ENCODE peak calls at places on chromosome 6, in eight cellular contexts. One of them, this sample, is unnamed. For H3K9me3 and H3K4me1, the result is how much of the 10 kb centered on the place peaks cover.

GRCh38 chr6:33407132-33407718 is 3.6 kb upstream of the PHF1 start:
- DNase-seq in left ventricle myocardium inferior: no peak
- DNase-seq in Panc1: no peak
- DNase-seq in endodermal cell: no peak
- DNase-seq in CD4-positive, alpha-beta memory T cell: no peak
- DNase-seq in cardiac muscle cell: peak
- DNase-seq in stomach: no peak
- DNase-seq in neural progenitor cell: no peak
- DNase-seq in this sample: no peak

GRCh38 chr6:57303931-57304681 is 13.3 kb upstream of the PRIM2 start:
- DNase-seq in Panc1: no peak
- DNase-seq in cardiac muscle cell: peak
- DNase-seq in CD4-positive, alpha-beta memory T cell: no peak
- DNase-seq in neural progenitor cell: no peak
- DNase-seq in endodermal cell: no peak
- DNase-seq in stomach: no peak
- DNase-seq in left ventricle myocardium inferior: no peak
- DNase-seq in this sample: no peak

GRCh38 chr6:12957321-12958051 is 240.9 kb downstream of the PHACTR1 start:
- DNase-seq in CD4-positive, alpha-beta memory T cell: peak
- DNase-seq in neural progenitor cell: peak
- DNase-seq in stomach: peak
- DNase-seq in cardiac muscle cell: peak
- DNase-seq in Panc1: no peak
- DNase-seq in endodermal cell: peak
- DNase-seq in left ventricle myocardium inferior: peak
- DNase-seq in this sample: peak

GRCh38 chr6:135180458-135181332 is at the start of gene MYB:
- DNase-seq in endodermal cell: peak
- DNase-seq in Panc1: no peak
- DNase-seq in stomach: peak
- DNase-seq in left ventricle myocardium inferior: peak
- DNase-seq in CD4-positive, alpha-beta memory T cell: peak
- DNase-seq in neural progenitor cell: peak
- DNase-seq in cardiac muscle cell: peak
- DNase-seq in this sample: peak

GRCh38 chr6:156508923-156509322 is 268.3 kb upstream of the ARID1B start:
- DNase-seq in stomach: no peak
- DNase-seq in left ventricle myocardium inferior: no peak
- DNase-seq in CD4-positive, alpha-beta memory T cell: no peak
- DNase-seq in Panc1: no peak
- DNase-seq in neural progenitor cell: no peak
- DNase-seq in cardiac muscle cell: no peak
- DNase-seq in endodermal cell: no peak
- DNase-seq in this sample: no peak

GRCh38 chr6:38088010-38088409 is 268.5 kb downstream of the ZFAND3 start:
- DNase-seq in left ventricle myocardium inferior: no peak
- DNase-seq in neural progenitor cell: no peak
- DNase-seq in stomach: no peak
- DNase-seq in Panc1: no peak
- DNase-seq in endodermal cell: no peak
- DNase-seq in CD4-positive, alpha-beta memory T cell: no peak
- DNase-seq in cardiac muscle cell: no peak
- DNase-seq in this sample: no peak

GRCh38 chr6:92810913-92811312 is 608.4 kb downstream of the EPHA7 start:
- DNase-seq in Panc1: peak
- DNase-seq in neural progenitor cell: peak
- DNase-seq in endodermal cell: peak
- DNase-seq in left ventricle myocardium inferior: no peak
- DNase-seq in stomach: no peak
- DNase-seq in cardiac muscle cell: peak
- DNase-seq in CD4-positive, alpha-beta memory T cell: no peak
- DNase-seq in this sample: no peak

GRCh38 chr6:52512199-52512598 is 64.7 kb downstream of the TRAM2 start:
- DNase-seq in stomach: no peak
- DNase-seq in neural progenitor cell: no peak
- DNase-seq in Panc1: no peak
- DNase-seq in left ventricle myocardium inferior: peak
- DNase-seq in CD4-positive, alpha-beta memory T cell: no peak
- DNase-seq in endodermal cell: no peak
- DNase-seq in cardiac muscle cell: peak
- DNase-seq in this sample: no peak

GRCh38 chr6:33313105-33313708 is 671 bp downstream of the TAPBP start:
- DNase-seq in cardiac muscle cell: peak
- DNase-seq in neural progenitor cell: peak
- DNase-seq in left ventricle myocardium inferior: peak
- DNase-seq in CD4-positive, alpha-beta memory T cell: peak
- DNase-seq in endodermal cell: peak
- DNase-seq in stomach: peak
- DNase-seq in Panc1: no peak
- DNase-seq in this sample: peak

GRCh38 chr6:75853796-75854195 is 104.8 kb downstream of the MYO6 start:
- DNase-seq in left ventricle myocardium inferior: no peak
- DNase-seq in Panc1: no peak
- DNase-seq in CD4-positive, alpha-beta memory T cell: no peak
- DNase-seq in stomach: no peak
- DNase-seq in neural progenitor cell: no peak
- DNase-seq in endodermal cell: no peak
- DNase-seq in cardiac muscle cell: no peak
- DNase-seq in this sample: no peak

GRCh38 chr6:43673444-43674063 is 14.0 kb downstream of the MRPS18A start:
- DNase-seq in endodermal cell: no peak
- DNase-seq in stomach: no peak
- DNase-seq in Panc1: no peak
- DNase-seq in cardiac muscle cell: no peak
- DNase-seq in CD4-positive, alpha-beta memory T cell: no peak
- DNase-seq in neural progenitor cell: no peak
- DNase-seq in left ventricle myocardium inferior: no peak
- DNase-seq in this sample: no peak

GRCh38 chr6:131951576-131952230 is 531 bp upstream of the CCN2 start:
- DNase-seq in neural progenitor cell: peak
- DNase-seq in left ventricle myocardium inferior: no peak
- DNase-seq in stomach: no peak
- DNase-seq in Panc1: no peak
- DNase-seq in endodermal cell: no peak
- DNase-seq in CD4-positive, alpha-beta memory T cell: no peak
- DNase-seq in cardiac muscle cell: peak
- DNase-seq in this sample: no peak

GRCh38 chr6:112282217-112282616 is 27.9 kb upstream of the LAMA4 start:
- DNase-seq in neural progenitor cell: peak
- DNase-seq in stomach: no peak
- DNase-seq in endodermal cell: peak
- DNase-seq in CD4-positive, alpha-beta memory T cell: no peak
- DNase-seq in cardiac muscle cell: peak
- DNase-seq in Panc1: no peak
- DNase-seq in left ventricle myocardium inferior: peak
- DNase-seq in this sample: no peak

DNA sequence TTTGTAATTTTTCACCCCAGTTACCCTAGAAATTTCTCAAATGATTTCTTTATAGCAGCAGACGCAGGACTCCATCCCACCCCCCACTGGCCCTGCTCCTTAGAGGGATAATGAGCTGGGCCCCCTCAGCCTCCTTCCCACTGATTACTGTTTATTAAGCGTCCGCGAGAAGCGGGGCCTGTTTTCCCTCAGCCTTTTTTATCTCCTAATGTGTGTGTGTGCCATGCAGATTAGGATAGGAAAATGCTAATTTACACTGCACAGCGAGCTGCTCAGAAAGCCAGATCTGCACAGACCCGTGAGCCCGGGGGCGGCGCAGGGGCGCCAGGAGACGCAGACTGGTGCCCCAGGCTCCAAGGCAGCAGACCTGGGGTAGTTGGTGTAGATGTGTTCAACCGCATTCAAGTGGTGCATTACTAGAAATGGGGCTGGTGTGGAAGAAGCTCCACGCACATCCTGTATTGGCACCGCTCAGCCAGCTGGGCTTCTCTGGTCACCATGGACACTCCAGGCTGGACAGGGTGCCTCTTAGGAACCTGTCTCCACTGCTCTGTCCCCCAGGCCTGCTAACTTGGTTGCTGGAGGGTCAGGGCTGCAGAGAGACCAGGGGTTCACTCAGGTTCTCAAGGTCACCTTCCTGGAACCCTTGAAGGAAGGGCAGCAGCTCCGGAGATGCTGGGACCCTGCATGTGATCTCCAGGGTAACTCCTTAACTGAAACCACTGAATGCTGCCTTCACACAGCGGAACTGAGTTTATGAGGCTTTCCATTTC is 256.2 kb downstream of the ERMARD start:
- DNase-seq in Panc1: no peak
- DNase-seq in CD4-positive, alpha-beta memory T cell: no peak
- DNase-seq in stomach: no peak
- DNase-seq in left ventricle myocardium inferior: no peak
- DNase-seq in endodermal cell: peak
- DNase-seq in neural progenitor cell: peak
- DNase-seq in cardiac muscle cell: no peak
- DNase-seq in this sample: no peak
- H3K9me3 ChIP-seq in Panc1: under half
- H3K9me3 ChIP-seq in CD4-positive, alpha-beta memory T cell: under half
- H3K9me3 ChIP-seq in stomach: under half
- H3K9me3 ChIP-seq in left ventricle myocardium inferior: under half
- H3K9me3 ChIP-seq in endodermal cell: under half
- H3K9me3 ChIP-seq in neural progenitor cell: under half
- H3K9me3 ChIP-seq in cardiac muscle cell: under half
- H3K9me3 ChIP-seq in this sample: under half

GRCh38 chr6:16769131-16769985 is 8.1 kb upstream of the ATXN1 start:
- DNase-seq in neural progenitor cell: no peak
- DNase-seq in cardiac muscle cell: peak
- DNase-seq in Panc1: no peak
- DNase-seq in stomach: peak
- DNase-seq in CD4-positive, alpha-beta memory T cell: peak
- DNase-seq in left ventricle myocardium inferior: no peak
- DNase-seq in endodermal cell: peak
- DNase-seq in this sample: peak

GRCh38 chr6:16765235-16765634 is 4.0 kb upstream of the ATXN1 start:
- DNase-seq in Panc1: no peak
- DNase-seq in left ventricle myocardium inferior: no peak
- DNase-seq in CD4-positive, alpha-beta memory T cell: no peak
- DNase-seq in neural progenitor cell: no peak
- DNase-seq in stomach: no peak
- DNase-seq in endodermal cell: no peak
- DNase-seq in cardiac muscle cell: no peak
- DNase-seq in this sample: no peak

GRCh38 chr6:16767765-16768514 is 6.7 kb upstream of the ATXN1 start:
- DNase-seq in cardiac muscle cell: no peak
- DNase-seq in left ventricle myocardium inferior: no peak
- DNase-seq in neural progenitor cell: no peak
- DNase-seq in Panc1: no peak
- DNase-seq in endodermal cell: no peak
- DNase-seq in stomach: no peak
- DNase-seq in CD4-positive, alpha-beta memory T cell: no peak
- DNase-seq in this sample: no peak

GRCh38 chr6:16766043-16766521 is 4.8 kb upstream of the ATXN1 start:
- DNase-seq in neural progenitor cell: no peak
- DNase-seq in left ventricle myocardium inferior: no peak
- DNase-seq in endodermal cell: no peak
- DNase-seq in stomach: no peak
- DNase-seq in cardiac muscle cell: no peak
- DNase-seq in CD4-positive, alpha-beta memory T cell: no peak
- DNase-seq in Panc1: peak
- DNase-seq in this sample: no peak

GRCh38 chr6:16766836-16767745 is 5.8 kb upstream of the ATXN1 start:
- DNase-seq in CD4-positive, alpha-beta memory T cell: no peak
- DNase-seq in Panc1: no peak
- DNase-seq in cardiac muscle cell: no peak
- DNase-seq in endodermal cell: no peak
- DNase-seq in neural progenitor cell: no peak
- DNase-seq in left ventricle myocardium inferior: no peak
- DNase-seq in stomach: no peak
- DNase-seq in this sample: no peak
- H3K4me1 ChIP-seq in CD4-positive, alpha-beta memory T cell: half or more
- H3K4me1 ChIP-seq in Panc1: half or more
- H3K4me1 ChIP-seq in cardiac muscle cell: under half
- H3K4me1 ChIP-seq in endodermal cell: under half
- H3K4me1 ChIP-seq in neural progenitor cell: under half
- H3K4me1 ChIP-seq in left ventricle myocardium inferior: half or more
- H3K4me1 ChIP-seq in stomach: half or more
- H3K4me1 ChIP-seq in this sample: under half

GRCh38 chr6:37038297-37039198 is 33.1 kb downstream of the FGD2 start:
- DNase-seq in CD4-positive, alpha-beta memory T cell: no peak
- DNase-seq in endodermal cell: no peak
- DNase-seq in neural progenitor cell: no peak
- DNase-seq in Panc1: no peak
- DNase-seq in cardiac muscle cell: peak
- DNase-seq in left ventricle myocardium inferior: peak
- DNase-seq in stomach: peak
- DNase-seq in this sample: no peak

GRCh38 chr6:37041521-37041920 is 36.1 kb downstream of the FGD2 start:
- DNase-seq in cardiac muscle cell: no peak
- DNase-seq in Panc1: no peak
- DNase-seq in CD4-positive, alpha-beta memory T cell: no peak
- DNase-seq in endodermal cell: no peak
- DNase-seq in left ventricle myocardium inferior: no peak
- DNase-seq in stomach: no peak
- DNase-seq in neural progenitor cell: no peak
- DNase-seq in this sample: no peak

GRCh38 chr6:37039958-37040357 is 34.5 kb downstream of the FGD2 start:
- DNase-seq in endodermal cell: no peak
- DNase-seq in Panc1: no peak
- DNase-seq in cardiac muscle cell: no peak
- DNase-seq in stomach: no peak
- DNase-seq in left ventricle myocardium inferior: no peak
- DNase-seq in neural progenitor cell: no peak
- DNase-seq in CD4-positive, alpha-beta memory T cell: no peak
- DNase-seq in this sample: no peak

GRCh38 chr6:37047421-37047931 is 42.0 kb downstream of the FGD2 start:
- DNase-seq in left ventricle myocardium inferior: no peak
- DNase-seq in endodermal cell: no peak
- DNase-seq in stomach: no peak
- DNase-seq in CD4-positive, alpha-beta memory T cell: no peak
- DNase-seq in neural progenitor cell: no peak
- DNase-seq in Panc1: no peak
- DNase-seq in cardiac muscle cell: no peak
- DNase-seq in this sample: no peak

GRCh38 chr6:37042139-37042538 is 36.7 kb downstream of the FGD2 start:
- DNase-seq in stomach: no peak
- DNase-seq in Panc1: no peak
- DNase-seq in neural progenitor cell: no peak
- DNase-seq in cardiac muscle cell: no peak
- DNase-seq in CD4-positive, alpha-beta memory T cell: no peak
- DNase-seq in left ventricle myocardium inferior: no peak
- DNase-seq in endodermal cell: peak
- DNase-seq in this sample: no peak
- H3K9me3 ChIP-seq in stomach: under half
- H3K9me3 ChIP-seq in Panc1: under half
- H3K9me3 ChIP-seq in neural progenitor cell: under half
- H3K9me3 ChIP-seq in cardiac muscle cell: under half
- H3K9me3 ChIP-seq in CD4-positive, alpha-beta memory T cell: under half
- H3K9me3 ChIP-seq in left ventricle myocardium inferior: under half
- H3K9me3 ChIP-seq in endodermal cell: under half
- H3K9me3 ChIP-seq in this sample: under half

DNA sequence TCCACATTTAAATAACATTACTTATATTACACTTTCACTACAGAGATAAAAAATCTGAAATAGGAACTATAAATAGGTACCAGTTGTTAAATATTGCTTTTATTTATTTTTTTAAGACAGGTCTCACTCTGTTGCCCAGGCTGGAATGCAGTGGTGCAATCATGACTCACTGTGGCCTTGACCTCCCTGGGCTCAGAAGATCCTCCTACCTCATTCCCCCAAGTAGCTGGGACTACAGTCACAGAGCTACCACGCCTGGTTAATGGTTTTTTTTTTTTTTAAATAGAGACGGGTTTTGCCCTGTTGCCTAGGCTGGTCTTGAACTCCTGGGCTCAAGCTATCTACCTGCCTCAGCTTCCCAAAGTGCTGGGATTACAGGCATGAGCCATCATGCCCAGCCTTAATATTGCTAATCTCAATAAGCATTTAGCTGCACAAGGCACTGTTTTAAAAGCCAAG is 17.3 kb downstream of the EEF1E1 start:
- DNase-seq in Panc1: no peak
- DNase-seq in cardiac muscle cell: peak
- DNase-seq in left ventricle myocardium inferior: no peak
- DNase-seq in endodermal cell: peak
- DNase-seq in stomach: peak
- DNase-seq in CD4-positive, alpha-beta memory T cell: no peak
- DNase-seq in neural progenitor cell: no peak
- DNase-seq in this sample: no peak
- H3K4me1 ChIP-seq in Panc1: half or more
- H3K4me1 ChIP-seq in cardiac muscle cell: under half
- H3K4me1 ChIP-seq in left ventricle myocardium inferior: under half
- H3K4me1 ChIP-seq in endodermal cell: under half
- H3K4me1 ChIP-seq in stomach: under half
- H3K4me1 ChIP-seq in CD4-positive, alpha-beta memory T cell: under half
- H3K4me1 ChIP-seq in neural progenitor cell: under half
- H3K4me1 ChIP-seq in this sample: under half